ENCODE peak calls at places on chromosome 9, in eight cellular contexts. W is NCI-H2107; Y is endodermal cell; C is HuH-7; P is stimulated activated naive B cell treated with anti-CD40 and anti-IgM and Interleukin-4, amounts not matched to agents 10 μg/mL and 1 μg/mL and 100 μg/mL, for 72 hours; G is ELR; V is BJ; R is foreskin keratinocyte. N is an unnamed sample.

GRCh38 chr9:136048560-136049411 is 46.3 kb downstream of the NACC2 start:
- DNase-seq in Y (peak; percentile 58), C (no peak), W (no peak), G (no peak), R (no peak), V (no peak), P (no peak), N (no peak)

GRCh38 chr9:131511880-131512279 is 9.2 kb downstream of the POMT1 start:
- DNase-seq in P (no peak), G (no peak), Y (no peak), V (no peak), R (no peak), C (no peak), W (no peak), N (no peak)

GRCh38 chr9:97966493-97966892 is 16.6 kb upstream of the ANP32B start:
- DNase-seq in C (no peak), Y (peak; percentile 69), V (no peak), G (no peak), W (no peak), R (no peak), P (no peak), N (no peak)

GRCh38 chr9:126738553-126738952 is 66.3 kb upstream of the ZBTB43 start:
- DNase-seq in R (no peak), W (no peak), V (no peak), P (no peak), G (no peak), Y (no peak), C (no peak), N (no peak)

GRCh38 chr9:76999261-76999660 is 20.2 kb upstream of the FOXB2 start:
- DNase-seq in G (no peak), P (no peak), C (no peak), R (no peak), W (no peak), V (no peak), Y (no peak), N (no peak)

GRCh38 chr9:31185831-31186230 is 1198.6 kb upstream of the ACO1 start:
- DNase-seq in G (no peak), P (no peak), R (peak; percentile 99), V (no peak), C (no peak), Y (no peak), W (no peak), N (peak; percentile 4)

GRCh38 chr9:75372499-75373268 is 284.4 kb downstream of the OSTF1 start:
- DNase-seq in Y (no peak), G (peak; percentile 2), W (no peak), C (no peak), R (no peak), P (no peak), V (no peak), N (peak; percentile 9)

GRCh38 chr9:108691614-108692013 is 164.2 kb downstream of the ACTL7B start:
- DNase-seq in Y (peak; percentile 35), P (no peak), W (no peak), R (peak; percentile 94), C (no peak), V (no peak), G (no peak), N (no peak)

GRCh38 chr9:127361561-127361960 is 35.4 kb upstream of the SLC2A8 start:
- DNase-seq in C (no peak), R (peak; percentile 85), V (no peak), W (no peak), P (no peak), Y (no peak), G (peak; percentile 2), N (no peak)

GRCh38 chr9:127183814-127184582 is 61.6 kb upstream of the ANGPTL2 start:
- DNase-seq in G (no peak), P (no peak), C (no peak), V (peak; percentile 51), Y (no peak), W (no peak), R (no peak), N (no peak)

GRCh38 chr9:123402981-123403509 is 47.0 kb downstream of the CRB2 start:
- DNase-seq in G (no peak), C (no peak), Y (no peak), R (no peak), W (no peak), P (no peak), V (no peak), N (no peak)

GRCh38 chr9:123419721-123420559 is 63.9 kb downstream of the CRB2 start:
- DNase-seq in W (no peak), C (no peak), V (no peak), G (no peak), Y (peak; percentile 46), R (no peak), P (no peak), N (no peak)

GRCh38 chr9:74729129-74729710 is 158.5 kb downstream of the TRPM6 start:
- DNase-seq in C (no peak), P (no peak), Y (no peak), R (no peak), G (no peak), W (no peak), V (no peak), N (no peak)

N was measured in ACHN.